ENCODE peak calls at places on chromosomes 11 and 22, in seven cellular contexts. A, O, X, M, P, R and U are unnamed samples.

GRCh38 chr11:8612522-8612921 is 18.5 kb upstream of the STK33 start:
- DNase-seq in A (no peak), O (no peak), X (no peak), M (no peak), P (no peak), R (no peak), U (no peak)

GRCh38 chr11:94034207-94034606 is 13.1 kb downstream of the HEPHL1 start:
- DNase-seq in A (no peak), O (no peak), X (no peak), M (no peak), P (no peak), R (no peak), U (no peak)

GRCh38 chr11:14904745-14905103 is 12.7 kb upstream of the CYP2R1 start:
- DNase-seq in A (peak), O (peak), X (peak), M (peak), P (peak), R (peak), U (no peak)

GRCh38 chr22:40081662-40082061 is 86.9 kb downstream of the FAM83F start:
- DNase-seq in A (no peak), O (no peak), X (no peak), M (no peak), P (no peak), R (no peak), U (no peak)

GRCh38 chr22:17120281-17120680 is 879 bp downstream of the TMEM121B start:
- DNase-seq in A (peak), O (peak), X (no peak), M (peak), P (peak), R (peak), U (no peak)

GRCh38 chr22:40648386-40648785 is 11.9 kb upstream of the MRTFA start:
- DNase-seq in A (peak), O (no peak), X (no peak), M (no peak), P (no peak), R (no peak), U (no peak)

GRCh38 chr22:23825246-23825905 is 13.4 kb downstream of the DERL3 start:
- DNase-seq in A (no peak), O (no peak), X (no peak), M (no peak), P (peak), R (no peak), U (no peak)

GRCh38 chr22:38104084-38104483 is 6.4 kb downstream of the BAIAP2L2 start:
- DNase-seq in A (no peak), O (no peak), X (no peak), M (no peak), P (no peak), R (no peak), U (no peak)

GRCh38 chr11:102110761-102111010 is 439 bp downstream of the YAP1 start:
- DNase-seq in A (no peak), O (no peak), X (no peak), M (peak), P (no peak), R (no peak), U (no peak)

GRCh38 chr11:119912214-119912613 is 183.2 kb upstream of the NECTIN1 start:
- DNase-seq in A (no peak), O (no peak), X (no peak), M (no peak), P (no peak), R (no peak), U (no peak)

GRCh38 chr11:72573380-72573949 is 100.8 kb downstream of the PDE2A start:
- DNase-seq in A (peak), O (peak), X (no peak), M (no peak), P (no peak), R (no peak), U (no peak)

GRCh38 chr11:20754957-20755356 is 85.6 kb downstream of the NELL1 start:
- DNase-seq in A (no peak), O (no peak), X (no peak), M (no peak), P (no peak), R (no peak), U (no peak)

GRCh38 chr22:19546680-19547079 is 22.5 kb upstream of the CLDN5 start:
- DNase-seq in A (no peak), O (no peak), X (no peak), M (no peak), P (no peak), R (no peak), U (no peak)

GRCh38 chr22:28373841-28374240 is 305.8 kb downstream of the TTC28 start:
- DNase-seq in A (no peak), O (no peak), X (no peak), M (no peak), P (no peak), R (no peak), U (no peak)

GRCh38 chr22:44424867-44425351 is 73.1 kb downstream of the RTL6 start:
- DNase-seq in A (peak), O (peak), X (no peak), M (no peak), P (peak), R (no peak), U (no peak)

GRCh38 chr22:32591620-32592019 is 117.0 kb downstream of the FBXO7 start:
- DNase-seq in A (no peak), O (no peak), X (no peak), M (no peak), P (no peak), R (no peak), U (no peak)

GRCh38 chr11:12008790-12009616 is 577 bp upstream of the DKK3 start:
- DNase-seq in A (peak), O (no peak), X (peak), M (no peak), P (peak), R (peak), U (no peak)

GRCh38 chr22:42879371-42880021 is 22.4 kb upstream of the ARFGAP3 start:
- DNase-seq in A (no peak), O (no peak), X (no peak), M (no peak), P (no peak), R (no peak), U (no peak)

GRCh38 chr11:10275714-10276113 is 18.3 kb downstream of the SBF2 start:
- DNase-seq in A (no peak), O (no peak), X (no peak), M (no peak), P (no peak), R (no peak), U (no peak)

GRCh38 chr22:29799217-29799680 is 32.1 kb downstream of the UQCR10 start:
- DNase-seq in A (peak), O (peak), X (peak), M (no peak), P (peak), R (peak), U (peak)

GRCh38 chr11:122746050-122746478 is 90.5 kb downstream of the UBASH3B start:
- DNase-seq in A (peak), O (peak), X (no peak), M (peak), P (no peak), R (no peak), U (no peak)

GRCh38 chr22:34880667-34881066 is 185.3 kb upstream of the ISX start:
- DNase-seq in A (no peak), O (no peak), X (no peak), M (no peak), P (no peak), R (no peak), U (no peak)

DNA sequence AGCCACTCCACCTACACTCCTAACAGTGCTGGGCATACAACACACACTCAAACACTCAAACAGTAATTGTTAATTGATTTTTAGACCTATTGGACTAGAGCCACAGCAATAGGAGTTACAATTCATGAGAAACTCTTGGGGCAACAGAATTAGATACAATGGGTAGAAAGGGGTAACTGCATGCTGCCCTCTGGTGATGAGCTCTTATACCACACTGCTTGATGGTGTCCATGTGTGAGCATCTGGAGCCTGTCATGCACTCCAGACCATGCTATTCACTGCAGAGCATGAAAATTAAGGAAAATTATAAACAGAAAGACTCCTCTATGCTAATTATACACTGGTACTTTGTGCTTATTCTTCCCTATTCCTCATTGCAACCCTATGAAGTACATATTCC is 975.5 kb upstream of the CCDC90B start:
- DNase-seq in A (no peak), O (no peak), X (no peak), M (no peak), P (no peak), R (no peak), U (no peak)
- H3K27ac ChIP-seq in A (no peak), O (no peak), X (peak), M (no peak), P (no peak), R (no peak), U (no peak)

GRCh38 chr11:7034019-7034418 is 13.7 kb downstream of the NLRP14 start:
- DNase-seq in A (no peak), O (no peak), X (no peak), M (no peak), P (no peak), R (no peak), U (no peak)

GRCh38 chr11:7028141-7028540 is 7.9 kb downstream of the NLRP14 start:
- DNase-seq in A (no peak), O (no peak), X (no peak), M (no peak), P (no peak), R (no peak), U (no peak)

GRCh38 chr11:7030836-7031235 is 10.6 kb downstream of the NLRP14 start:
- DNase-seq in A (no peak), O (no peak), X (no peak), M (no peak), P (no peak), R (no peak), U (no peak)

GRCh38 chr11:7031346-7031957 is 11.2 kb downstream of the NLRP14 start:
- DNase-seq in A (no peak), O (no peak), X (no peak), M (no peak), P (no peak), R (no peak), U (no peak)

DNA sequence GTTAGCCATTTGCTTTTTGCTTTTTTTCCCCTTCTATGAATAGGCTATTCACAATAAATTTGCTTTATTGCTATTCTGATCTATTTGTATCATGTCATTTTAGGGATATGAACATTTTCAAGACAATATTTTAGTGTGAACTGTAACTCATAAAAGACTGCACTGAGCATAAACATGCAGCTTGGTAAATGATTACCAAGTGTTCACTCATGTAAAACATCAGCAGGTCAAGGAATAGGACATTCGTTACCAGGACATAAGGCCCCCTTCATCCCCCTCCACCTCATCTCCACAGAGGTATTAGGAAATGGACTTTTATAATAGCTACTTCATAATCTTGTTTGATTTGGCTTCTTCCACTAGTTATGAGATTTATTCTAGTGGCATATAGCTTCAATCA is 12.4 kb downstream of the NLRP14 start:
- DNase-seq in A (no peak), O (no peak), X (no peak), M (no peak), P (no peak), R (no peak), U (no peak)
- H3K27ac ChIP-seq in A (no peak), O (no peak), X (no peak), M (no peak), P (no peak), R (no peak), U (no peak)

GRCh38 chr11:562046-562645 is 1.4 kb downstream of the RASSF7 start:
- DNase-seq in A (peak), O (no peak), X (no peak), M (no peak), P (no peak), R (no peak), U (no peak)

GRCh38 chr11:560305-561147 is at the start of the genes LMNTD2 and RASSF7:
- DNase-seq in A (peak), O (peak), X (peak), M (peak), P (peak), R (peak), U (no peak)

GRCh38 chr11:559712-560304 is 730 bp downstream of the LMNTD2 start:
- DNase-seq in A (no peak), O (peak), X (no peak), M (no peak), P (no peak), R (no peak), U (no peak)

GRCh38 chr11:563066-563811 is 2.5 kb downstream of the RASSF7 start:
- DNase-seq in A (peak), O (no peak), X (no peak), M (no peak), P (no peak), R (no peak), U (no peak)

GRCh38 chr11:561148-562003 is 606 bp downstream of the RASSF7 start:
- DNase-seq in A (peak), O (peak), X (peak), M (no peak), P (no peak), R (no peak), U (no peak)
- H3K27ac ChIP-seq in A (peak), O (peak), X (no peak), M (peak), P (no peak), R (peak), U (peak)

DNA sequence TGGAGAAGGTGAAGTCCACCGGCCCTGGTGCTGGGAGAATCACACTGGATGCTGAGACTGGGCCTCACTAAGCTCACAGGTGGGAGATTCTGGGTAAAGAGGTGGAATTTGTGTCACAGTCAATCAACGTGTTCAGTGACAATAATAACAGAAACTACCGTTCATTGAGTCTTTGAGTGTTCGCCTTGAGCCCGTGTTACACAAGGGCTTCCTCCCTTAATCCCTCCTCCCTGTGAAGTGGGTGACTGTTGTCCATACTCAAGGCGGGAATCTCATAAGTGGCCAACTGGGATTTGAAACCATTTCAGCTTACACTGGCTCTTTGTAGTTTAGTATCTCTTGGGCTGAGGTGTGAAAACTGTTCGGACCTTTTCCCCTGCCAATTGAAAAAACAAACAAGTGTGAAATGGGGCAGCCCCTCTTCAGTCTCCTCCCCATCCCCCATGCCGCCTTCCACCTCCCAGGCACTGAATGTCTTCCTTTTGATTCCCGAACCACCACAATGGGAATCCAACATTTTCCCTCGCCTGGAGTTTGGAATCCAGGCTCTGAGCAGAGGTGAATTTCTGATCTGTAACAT is 502.4 kb downstream of the MIAT start:
- DNase-seq in A (no peak), O (no peak), X (no peak), M (no peak), P (no peak), R (no peak), U (no peak)
- H3K27ac ChIP-seq in A (no peak), O (no peak), X (no peak), M (no peak), P (no peak), R (no peak), U (no peak)

GRCh38 chr11:60917267-60917666 is 3.3 kb downstream of the TMEM109 start:
- DNase-seq in A (no peak), O (no peak), X (no peak), M (no peak), P (no peak), R (no peak), U (peak)
- H3K27ac ChIP-seq in A (no peak), O (no peak), X (no peak), M (no peak), P (no peak), R (no peak), U (peak)